ENCODE peak calls at places on chromosomes 12 and 14, in seven cellular contexts. One of them, this sample, is unnamed.

GRCh38 chr12:47891356-47891755 is 13.4 kb downstream of the VDR start:
- DNase-seq in stomach: no peak
- DNase-seq in uterus: no peak
- DNase-seq in cardiac muscle cell: no peak
- DNase-seq in heart right ventricle: no peak
- DNase-seq in gastrocnemius medialis: no peak
- DNase-seq in A549: no peak
- DNase-seq in this sample: no peak

GRCh38 chr14:56858422-56858821 is 48.1 kb upstream of the OTX2 start:
- DNase-seq in heart right ventricle: no peak
- DNase-seq in uterus: no peak
- DNase-seq in stomach: no peak
- DNase-seq in cardiac muscle cell: peak
- DNase-seq in gastrocnemius medialis: no peak
- DNase-seq in A549: no peak
- DNase-seq in this sample: no peak

GRCh38 chr14:90054803-90055202 is 7.0 kb upstream of the KCNK13 start:
- DNase-seq in stomach: no peak
- DNase-seq in gastrocnemius medialis: no peak
- DNase-seq in A549: no peak
- DNase-seq in heart right ventricle: no peak
- DNase-seq in uterus: no peak
- DNase-seq in cardiac muscle cell: no peak
- DNase-seq in this sample: no peak

GRCh38 chr12:79360269-79360668 is 330.5 kb downstream of the PAWR start:
- DNase-seq in stomach: no peak
- DNase-seq in A549: no peak
- DNase-seq in uterus: no peak
- DNase-seq in cardiac muscle cell: peak
- DNase-seq in gastrocnemius medialis: no peak
- DNase-seq in heart right ventricle: no peak
- DNase-seq in this sample: no peak

GRCh38 chr14:32400480-32400879 is 71.4 kb downstream of the AKAP6 start:
- DNase-seq in gastrocnemius medialis: no peak
- DNase-seq in A549: no peak
- DNase-seq in cardiac muscle cell: no peak
- DNase-seq in uterus: no peak
- DNase-seq in stomach: no peak
- DNase-seq in heart right ventricle: no peak
- DNase-seq in this sample: no peak

GRCh38 chr12:106131671-106132070 is 7.1 kb downstream of the NUAK1 start:
- DNase-seq in gastrocnemius medialis: no peak
- DNase-seq in heart right ventricle: no peak
- DNase-seq in A549: no peak
- DNase-seq in cardiac muscle cell: no peak
- DNase-seq in uterus: peak
- DNase-seq in stomach: no peak
- DNase-seq in this sample: no peak

GRCh38 chr12:77190022-77190421 is 124.7 kb upstream of the E2F7 start:
- DNase-seq in stomach: no peak
- DNase-seq in cardiac muscle cell: no peak
- DNase-seq in heart right ventricle: no peak
- DNase-seq in gastrocnemius medialis: no peak
- DNase-seq in A549: no peak
- DNase-seq in uterus: no peak
- DNase-seq in this sample: no peak

GRCh38 chr14:100862277-100862676 is 36.4 kb downstream of the MEG3 start:
- DNase-seq in cardiac muscle cell: no peak
- DNase-seq in gastrocnemius medialis: no peak
- DNase-seq in uterus: no peak
- DNase-seq in A549: no peak
- DNase-seq in stomach: no peak
- DNase-seq in heart right ventricle: no peak
- DNase-seq in this sample: no peak

GRCh38 chr14:55847766-55848165 is 267.8 kb downstream of the KTN1 start:
- DNase-seq in stomach: no peak
- DNase-seq in cardiac muscle cell: no peak
- DNase-seq in uterus: no peak
- DNase-seq in gastrocnemius medialis: no peak
- DNase-seq in heart right ventricle: no peak
- DNase-seq in A549: no peak
- DNase-seq in this sample: no peak

GRCh38 chr12:65609359-65609771 is 214.9 kb upstream of the HMGA2 start:
- DNase-seq in uterus: no peak
- DNase-seq in A549: no peak
- DNase-seq in stomach: no peak
- DNase-seq in cardiac muscle cell: no peak
- DNase-seq in gastrocnemius medialis: no peak
- DNase-seq in heart right ventricle: no peak
- DNase-seq in this sample: no peak

GRCh38 chr12:591571-592505 is 71.4 kb downstream of the NINJ2 start:
- DNase-seq in uterus: no peak
- DNase-seq in cardiac muscle cell: peak
- DNase-seq in A549: no peak
- DNase-seq in gastrocnemius medialis: no peak
- DNase-seq in heart right ventricle: peak
- DNase-seq in stomach: peak
- DNase-seq in this sample: peak

GRCh38 chr12:46219892-46220655 is 48.8 kb downstream of the SLC38A1 start:
- DNase-seq in cardiac muscle cell: no peak
- DNase-seq in heart right ventricle: no peak
- DNase-seq in stomach: no peak
- DNase-seq in A549: no peak
- DNase-seq in uterus: no peak
- DNase-seq in gastrocnemius medialis: no peak
- DNase-seq in this sample: no peak

GRCh38 chr14:76780058-76780345 is 18.7 kb downstream of the VASH1 start:
- DNase-seq in A549: no peak
- DNase-seq in uterus: no peak
- DNase-seq in cardiac muscle cell: no peak
- DNase-seq in gastrocnemius medialis: no peak
- DNase-seq in heart right ventricle: no peak
- DNase-seq in stomach: no peak
- DNase-seq in this sample: no peak

GRCh38 chr12:108750471-108751402 is 19.4 kb upstream of the CORO1C start:
- DNase-seq in stomach: no peak
- DNase-seq in uterus: peak
- DNase-seq in A549: no peak
- DNase-seq in cardiac muscle cell: no peak
- DNase-seq in heart right ventricle: no peak
- DNase-seq in gastrocnemius medialis: no peak
- DNase-seq in this sample: no peak

GRCh38 chr14:72519543-72519942 is 374.4 kb downstream of the DPF3 start:
- DNase-seq in A549: no peak
- DNase-seq in cardiac muscle cell: no peak
- DNase-seq in uterus: no peak
- DNase-seq in heart right ventricle: no peak
- DNase-seq in gastrocnemius medialis: no peak
- DNase-seq in stomach: no peak
- DNase-seq in this sample: no peak

GRCh38 chr14:31944256-31945073 is 132.6 kb upstream of the ARHGAP5 start:
- DNase-seq in heart right ventricle: no peak
- DNase-seq in stomach: peak
- DNase-seq in cardiac muscle cell: no peak
- DNase-seq in uterus: no peak
- DNase-seq in A549: peak
- DNase-seq in gastrocnemius medialis: no peak
- DNase-seq in this sample: no peak

GRCh38 chr12:60197589-60197988 is 601.8 kb downstream of the SLC16A7 start:
- DNase-seq in uterus: no peak
- DNase-seq in A549: no peak
- DNase-seq in heart right ventricle: no peak
- DNase-seq in stomach: no peak
- DNase-seq in gastrocnemius medialis: no peak
- DNase-seq in cardiac muscle cell: no peak
- DNase-seq in this sample: no peak

GRCh38 chr12:93347054-93347786 is 30.5 kb upstream of the NUDT4 start:
- DNase-seq in A549: no peak
- DNase-seq in stomach: no peak
- DNase-seq in heart right ventricle: no peak
- DNase-seq in uterus: no peak
- DNase-seq in cardiac muscle cell: no peak
- DNase-seq in gastrocnemius medialis: no peak
- DNase-seq in this sample: no peak

GRCh38 chr12:57835366-57836288 is 10.9 kb downstream of the CTDSP2 start:
- DNase-seq in cardiac muscle cell: no peak
- DNase-seq in heart right ventricle: no peak
- DNase-seq in uterus: no peak
- DNase-seq in stomach: no peak
- DNase-seq in A549: no peak
- DNase-seq in gastrocnemius medialis: no peak
- DNase-seq in this sample: no peak

GRCh38 chr14:50321009-50321660 is 9.0 kb downstream of the DMAC2L start:
- DNase-seq in A549: peak
- DNase-seq in cardiac muscle cell: peak
- DNase-seq in heart right ventricle: peak
- DNase-seq in uterus: peak
- DNase-seq in stomach: peak
- DNase-seq in gastrocnemius medialis: peak
- DNase-seq in this sample: peak
- H3K27ac ChIP-seq in A549: peak
- H3K27ac ChIP-seq in cardiac muscle cell: no peak
- H3K27ac ChIP-seq in heart right ventricle: peak
- H3K27ac ChIP-seq in uterus: peak
- H3K27ac ChIP-seq in stomach: peak
- H3K27ac ChIP-seq in gastrocnemius medialis: peak
- H3K27ac ChIP-seq in this sample: peak

GRCh38 chr12:98229539-98229921 is 285.9 kb upstream of the TMPO start:
- DNase-seq in A549: no peak
- DNase-seq in heart right ventricle: no peak
- DNase-seq in uterus: no peak
- DNase-seq in stomach: no peak
- DNase-seq in gastrocnemius medialis: no peak
- DNase-seq in cardiac muscle cell: no peak
- DNase-seq in this sample: no peak

GRCh38 chr12:98232753-98233385 is 282.5 kb upstream of the TMPO start:
- DNase-seq in cardiac muscle cell: no peak
- DNase-seq in uterus: no peak
- DNase-seq in stomach: no peak
- DNase-seq in A549: no peak
- DNase-seq in gastrocnemius medialis: no peak
- DNase-seq in heart right ventricle: no peak
- DNase-seq in this sample: no peak

GRCh38 chr12:98228619-98229538 is 286.5 kb upstream of the TMPO start:
- DNase-seq in heart right ventricle: no peak
- DNase-seq in stomach: no peak
- DNase-seq in A549: no peak
- DNase-seq in cardiac muscle cell: no peak
- DNase-seq in gastrocnemius medialis: no peak
- DNase-seq in uterus: no peak
- DNase-seq in this sample: no peak

GRCh38 chr12:98224584-98225221 is 290.7 kb upstream of the TMPO start:
- DNase-seq in cardiac muscle cell: no peak
- DNase-seq in stomach: no peak
- DNase-seq in A549: no peak
- DNase-seq in gastrocnemius medialis: no peak
- DNase-seq in uterus: no peak
- DNase-seq in heart right ventricle: no peak
- DNase-seq in this sample: no peak

GRCh38 chr12:98227162-98227561 is 288.2 kb upstream of the TMPO start:
- DNase-seq in uterus: no peak
- DNase-seq in gastrocnemius medialis: no peak
- DNase-seq in cardiac muscle cell: peak
- DNase-seq in A549: no peak
- DNase-seq in heart right ventricle: no peak
- DNase-seq in stomach: no peak
- DNase-seq in this sample: no peak
- TF ChIP-seq CTCF in uterus: no peak
- TF ChIP-seq CTCF in gastrocnemius medialis: no peak
- TF ChIP-seq CTCF in cardiac muscle cell: peak
- TF ChIP-seq CTCF in A549: peak
- TF ChIP-seq CTCF in heart right ventricle: peak
- TF ChIP-seq CTCF in stomach: no peak
- TF ChIP-seq CTCF in this sample: no peak

GRCh38 chr12:50533203-50533584 is 28.4 kb downstream of the DIP2B start:
- DNase-seq in uterus: no peak
- DNase-seq in A549: no peak
- DNase-seq in gastrocnemius medialis: no peak
- DNase-seq in stomach: no peak
- DNase-seq in cardiac muscle cell: no peak
- DNase-seq in heart right ventricle: no peak
- DNase-seq in this sample: no peak
- H3K4me3 ChIP-seq in uterus: no peak
- H3K4me3 ChIP-seq in A549: no peak
- H3K4me3 ChIP-seq in gastrocnemius medialis: no peak
- H3K4me3 ChIP-seq in stomach: no peak
- H3K4me3 ChIP-seq in cardiac muscle cell: no peak
- H3K4me3 ChIP-seq in heart right ventricle: no peak
- H3K4me3 ChIP-seq in this sample: no peak

GRCh38 chr12:2454778-2455177 is 340.0 kb upstream of the FKBP4 start:
- DNase-seq in A549: no peak
- DNase-seq in gastrocnemius medialis: no peak
- DNase-seq in stomach: no peak
- DNase-seq in cardiac muscle cell: no peak
- DNase-seq in uterus: no peak
- DNase-seq in heart right ventricle: no peak
- DNase-seq in this sample: no peak

GRCh38 chr12:2457215-2458112 is 337.3 kb upstream of the FKBP4 start:
- DNase-seq in stomach: no peak
- DNase-seq in gastrocnemius medialis: no peak
- DNase-seq in heart right ventricle: no peak
- DNase-seq in uterus: no peak
- DNase-seq in A549: no peak
- DNase-seq in cardiac muscle cell: no peak
- DNase-seq in this sample: no peak

GRCh38 chr12:2456813-2457186 is 338.0 kb upstream of the FKBP4 start:
- DNase-seq in uterus: no peak
- DNase-seq in heart right ventricle: no peak
- DNase-seq in cardiac muscle cell: no peak
- DNase-seq in gastrocnemius medialis: no peak
- DNase-seq in stomach: no peak
- DNase-seq in A549: no peak
- DNase-seq in this sample: no peak

GRCh38 chr12:2455410-2455809 is 339.4 kb upstream of the FKBP4 start:
- DNase-seq in stomach: no peak
- DNase-seq in gastrocnemius medialis: no peak
- DNase-seq in heart right ventricle: no peak
- DNase-seq in A549: no peak
- DNase-seq in cardiac muscle cell: no peak
- DNase-seq in uterus: no peak
- DNase-seq in this sample: no peak

DNA sequence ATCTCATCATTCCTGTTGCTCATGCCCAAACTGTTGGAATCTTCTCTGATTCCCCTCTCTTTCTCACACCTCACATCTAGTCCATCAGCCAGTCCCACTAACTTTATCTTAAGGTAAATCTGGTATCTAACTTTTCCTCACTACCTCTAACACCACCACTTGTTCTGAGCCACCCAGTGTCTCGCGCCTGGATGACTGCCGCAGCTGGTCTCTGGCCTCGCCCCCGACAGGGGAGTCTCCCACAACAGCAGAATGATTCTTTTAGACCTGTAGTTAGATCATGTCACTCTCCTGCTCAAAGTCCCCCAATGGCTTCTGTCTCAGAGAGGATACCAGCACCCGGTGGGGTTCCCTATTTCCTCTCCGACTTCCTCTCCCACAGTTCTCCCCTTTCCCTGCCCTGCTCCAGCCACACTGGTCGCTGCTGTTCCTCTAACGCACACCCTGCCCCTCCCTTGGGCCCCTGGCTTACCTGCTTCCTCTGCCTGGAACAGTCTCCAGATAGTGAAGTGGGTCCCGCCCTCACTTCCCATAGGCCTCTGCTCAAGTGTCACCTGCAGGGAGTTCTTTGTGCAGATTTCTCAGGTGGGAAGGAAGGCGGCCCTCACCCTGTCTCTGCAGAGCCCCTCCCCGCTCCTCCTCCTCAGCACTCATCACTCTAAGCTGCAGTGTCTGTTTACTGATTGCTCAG is 338.5 kb upstream of the FKBP4 start:
- DNase-seq in cardiac muscle cell: no peak
- DNase-seq in uterus: no peak
- DNase-seq in stomach: no peak
- DNase-seq in heart right ventricle: no peak
- DNase-seq in A549: no peak
- DNase-seq in gastrocnemius medialis: no peak
- DNase-seq in this sample: no peak
- H3K27ac ChIP-seq in cardiac muscle cell: no peak
- H3K27ac ChIP-seq in uterus: no peak
- H3K27ac ChIP-seq in stomach: no peak
- H3K27ac ChIP-seq in heart right ventricle: no peak
- H3K27ac ChIP-seq in A549: no peak
- H3K27ac ChIP-seq in gastrocnemius medialis: no peak
- H3K27ac ChIP-seq in this sample: no peak